ENCODE peak calls at places on chromosome 18, in eight cellular contexts. One of them, this sample, is unnamed.

GRCh38 chr18:21740474-21740723 is 193 bp upstream of the MIB1 start:
- DNase-seq in transverse colon: peak
- DNase-seq in right lobe of liver: peak
- DNase-seq in GM13977: peak
- DNase-seq in astrocyte: peak
- DNase-seq in SK-N-SH: no peak
- DNase-seq in esophagus muscularis mucosa: no peak
- DNase-seq in D721Med: peak
- DNase-seq in this sample: no peak

GRCh38 chr18:59008302-59008974 is 131.2 kb upstream of the SEC11C start:
- DNase-seq in transverse colon: no peak
- DNase-seq in right lobe of liver: no peak
- DNase-seq in GM13977: no peak
- DNase-seq in astrocyte: peak
- DNase-seq in SK-N-SH: no peak
- DNase-seq in esophagus muscularis mucosa: no peak
- DNase-seq in D721Med: no peak
- DNase-seq in this sample: no peak

GRCh38 chr18:2908946-2909335 is 62.1 kb downstream of the EMILIN2 start:
- DNase-seq in transverse colon: no peak
- DNase-seq in right lobe of liver: no peak
- DNase-seq in GM13977: no peak
- DNase-seq in astrocyte: no peak
- DNase-seq in SK-N-SH: no peak
- DNase-seq in esophagus muscularis mucosa: no peak
- DNase-seq in D721Med: no peak
- DNase-seq in this sample: peak

GRCh38 chr18:60978338-60978737 is 354.9 kb upstream of the CDH20 start:
- DNase-seq in transverse colon: no peak
- DNase-seq in right lobe of liver: no peak
- DNase-seq in GM13977: no peak
- DNase-seq in astrocyte: peak
- DNase-seq in SK-N-SH: no peak
- DNase-seq in esophagus muscularis mucosa: no peak
- DNase-seq in D721Med: no peak
- DNase-seq in this sample: no peak

GRCh38 chr18:60292186-60292585 is 80.4 kb downstream of the MC4R start:
- DNase-seq in transverse colon: no peak
- DNase-seq in right lobe of liver: no peak
- DNase-seq in GM13977: no peak
- DNase-seq in astrocyte: no peak
- DNase-seq in SK-N-SH: no peak
- DNase-seq in esophagus muscularis mucosa: no peak
- DNase-seq in D721Med: peak
- DNase-seq in this sample: no peak

GRCh38 chr18:12281861-12282260 is 26.2 kb upstream of the TUBB6 start:
- DNase-seq in transverse colon: no peak
- DNase-seq in right lobe of liver: no peak
- DNase-seq in GM13977: no peak
- DNase-seq in astrocyte: no peak
- DNase-seq in SK-N-SH: no peak
- DNase-seq in esophagus muscularis mucosa: no peak
- DNase-seq in D721Med: no peak
- DNase-seq in this sample: no peak

GRCh38 chr18:6435731-6436130 is 21.0 kb upstream of the L3MBTL4 start:
- DNase-seq in transverse colon: no peak
- DNase-seq in right lobe of liver: no peak
- DNase-seq in GM13977: no peak
- DNase-seq in astrocyte: no peak
- DNase-seq in SK-N-SH: no peak
- DNase-seq in esophagus muscularis mucosa: no peak
- DNase-seq in D721Med: no peak
- DNase-seq in this sample: no peak

GRCh38 chr18:56709463-56709862 is 58.3 kb downstream of the WDR7 start:
- DNase-seq in transverse colon: no peak
- DNase-seq in right lobe of liver: no peak
- DNase-seq in GM13977: peak
- DNase-seq in astrocyte: peak
- DNase-seq in SK-N-SH: peak
- DNase-seq in esophagus muscularis mucosa: no peak
- DNase-seq in D721Med: no peak
- DNase-seq in this sample: no peak

GRCh38 chr18:44927127-44927849 is 246.6 kb downstream of the SETBP1 start:
- DNase-seq in transverse colon: no peak
- DNase-seq in right lobe of liver: no peak
- DNase-seq in GM13977: no peak
- DNase-seq in astrocyte: no peak
- DNase-seq in SK-N-SH: no peak
- DNase-seq in esophagus muscularis mucosa: peak
- DNase-seq in D721Med: no peak
- DNase-seq in this sample: no peak

GRCh38 chr18:50653402-50654093 is 93.7 kb downstream of the MAPK4 start:
- DNase-seq in transverse colon: no peak
- DNase-seq in right lobe of liver: peak
- DNase-seq in GM13977: no peak
- DNase-seq in astrocyte: no peak
- DNase-seq in SK-N-SH: no peak
- DNase-seq in esophagus muscularis mucosa: no peak
- DNase-seq in D721Med: no peak
- DNase-seq in this sample: no peak

GRCh38 chr18:69172046-69172445 is 228.6 kb upstream of the DOK6 start:
- DNase-seq in transverse colon: no peak
- DNase-seq in right lobe of liver: no peak
- DNase-seq in GM13977: no peak
- DNase-seq in astrocyte: no peak
- DNase-seq in SK-N-SH: no peak
- DNase-seq in esophagus muscularis mucosa: no peak
- DNase-seq in D721Med: no peak
- DNase-seq in this sample: no peak

GRCh38 chr18:3603460-3604259 is 153.7 kb downstream of the TGIF1 start:
- DNase-seq in transverse colon: no peak
- DNase-seq in right lobe of liver: no peak
- DNase-seq in GM13977: no peak
- DNase-seq in astrocyte: peak
- DNase-seq in SK-N-SH: no peak
- DNase-seq in esophagus muscularis mucosa: no peak
- DNase-seq in D721Med: no peak
- DNase-seq in this sample: peak

GRCh38 chr18:70431203-70431624 is 142.4 kb downstream of the SOCS6 start:
- DNase-seq in transverse colon: no peak
- DNase-seq in right lobe of liver: no peak
- DNase-seq in GM13977: no peak
- DNase-seq in astrocyte: peak
- DNase-seq in SK-N-SH: no peak
- DNase-seq in esophagus muscularis mucosa: no peak
- DNase-seq in D721Med: no peak
- DNase-seq in this sample: no peak

GRCh38 chr18:24173997-24174396 is 35.1 kb downstream of the CABYR start:
- DNase-seq in transverse colon: no peak
- DNase-seq in right lobe of liver: no peak
- DNase-seq in GM13977: no peak
- DNase-seq in astrocyte: no peak
- DNase-seq in SK-N-SH: no peak
- DNase-seq in esophagus muscularis mucosa: no peak
- DNase-seq in D721Med: no peak
- DNase-seq in this sample: no peak

GRCh38 chr18:24181806-24182205 is 42.9 kb downstream of the CABYR start:
- DNase-seq in transverse colon: no peak
- DNase-seq in right lobe of liver: no peak
- DNase-seq in GM13977: no peak
- DNase-seq in astrocyte: peak
- DNase-seq in SK-N-SH: no peak
- DNase-seq in esophagus muscularis mucosa: no peak
- DNase-seq in D721Med: no peak
- DNase-seq in this sample: no peak

GRCh38 chr18:24177499-24178133 is 38.8 kb downstream of the CABYR start:
- DNase-seq in transverse colon: no peak
- DNase-seq in right lobe of liver: no peak
- DNase-seq in GM13977: no peak
- DNase-seq in astrocyte: no peak
- DNase-seq in SK-N-SH: no peak
- DNase-seq in esophagus muscularis mucosa: no peak
- DNase-seq in D721Med: no peak
- DNase-seq in this sample: no peak

GRCh38 chr18:24180048-24180447 is 41.2 kb downstream of the CABYR start:
- DNase-seq in transverse colon: no peak
- DNase-seq in right lobe of liver: no peak
- DNase-seq in GM13977: no peak
- DNase-seq in astrocyte: no peak
- DNase-seq in SK-N-SH: no peak
- DNase-seq in esophagus muscularis mucosa: no peak
- DNase-seq in D721Med: no peak
- DNase-seq in this sample: no peak

GRCh38 chr18:24176727-24177416 is 38.0 kb downstream of the CABYR start:
- DNase-seq in transverse colon: peak
- DNase-seq in right lobe of liver: peak
- DNase-seq in GM13977: peak
- DNase-seq in astrocyte: no peak
- DNase-seq in SK-N-SH: peak
- DNase-seq in esophagus muscularis mucosa: no peak
- DNase-seq in D721Med: peak
- DNase-seq in this sample: no peak
- TF ChIP-seq CTCF in transverse colon: peak
- TF ChIP-seq CTCF in right lobe of liver: peak
- TF ChIP-seq CTCF in GM13977: peak
- TF ChIP-seq CTCF in astrocyte: peak
- TF ChIP-seq CTCF in SK-N-SH: peak
- TF ChIP-seq CTCF in esophagus muscularis mucosa: peak
- TF ChIP-seq CTCF in D721Med: peak
- TF ChIP-seq CTCF in this sample: peak

GRCh38 chr18:77059294-77059916 is 73.2 kb downstream of the MBP start:
- DNase-seq in transverse colon: no peak
- DNase-seq in right lobe of liver: no peak
- DNase-seq in GM13977: peak
- DNase-seq in astrocyte: no peak
- DNase-seq in SK-N-SH: peak
- DNase-seq in esophagus muscularis mucosa: no peak
- DNase-seq in D721Med: peak
- DNase-seq in this sample: no peak

GRCh38 chr18:77063256-77063655 is 69.3 kb downstream of the MBP start:
- DNase-seq in transverse colon: peak
- DNase-seq in right lobe of liver: no peak
- DNase-seq in GM13977: peak
- DNase-seq in astrocyte: peak
- DNase-seq in SK-N-SH: no peak
- DNase-seq in esophagus muscularis mucosa: no peak
- DNase-seq in D721Med: no peak
- DNase-seq in this sample: no peak

GRCh38 chr18:77062518-77063003 is 70.0 kb downstream of the MBP start:
- DNase-seq in transverse colon: no peak
- DNase-seq in right lobe of liver: no peak
- DNase-seq in GM13977: peak
- DNase-seq in astrocyte: peak
- DNase-seq in SK-N-SH: no peak
- DNase-seq in esophagus muscularis mucosa: no peak
- DNase-seq in D721Med: no peak
- DNase-seq in this sample: no peak

GRCh38 chr18:77061291-77061945 is 71.2 kb downstream of the MBP start:
- DNase-seq in transverse colon: no peak
- DNase-seq in right lobe of liver: no peak
- DNase-seq in GM13977: no peak
- DNase-seq in astrocyte: no peak
- DNase-seq in SK-N-SH: no peak
- DNase-seq in esophagus muscularis mucosa: no peak
- DNase-seq in D721Med: no peak
- DNase-seq in this sample: no peak

DNA sequence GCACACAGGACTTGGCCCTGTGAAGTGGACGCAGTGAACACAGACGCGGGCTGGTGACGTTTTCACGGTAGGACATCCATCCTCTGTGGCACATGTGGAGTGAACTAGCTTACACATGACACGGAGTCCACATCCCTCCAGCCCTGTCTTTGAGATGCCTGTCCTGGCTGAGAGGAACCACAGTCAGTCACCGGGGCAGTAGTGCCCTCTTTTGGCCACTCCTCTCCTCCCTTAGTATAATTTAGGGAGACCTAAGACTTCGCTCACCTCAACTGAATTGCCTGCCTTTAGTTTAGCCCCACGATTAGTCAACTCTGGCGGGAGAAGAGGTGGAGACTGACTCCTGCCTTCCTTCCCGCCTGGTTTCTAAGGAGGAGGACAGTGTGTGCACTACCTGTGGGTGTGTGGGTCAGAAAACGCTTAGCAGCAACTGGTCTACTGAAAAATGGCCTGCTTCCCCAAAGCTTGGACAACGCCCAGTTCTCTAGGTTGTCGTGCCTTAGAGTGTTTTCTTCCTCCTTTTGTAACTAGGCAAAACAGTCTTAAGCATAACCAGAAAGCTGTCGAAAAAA is 70.6 kb downstream of the MBP start:
- DNase-seq in transverse colon: no peak
- DNase-seq in right lobe of liver: no peak
- DNase-seq in GM13977: peak
- DNase-seq in astrocyte: no peak
- DNase-seq in SK-N-SH: no peak
- DNase-seq in esophagus muscularis mucosa: no peak
- DNase-seq in D721Med: no peak
- DNase-seq in this sample: no peak
- TF ChIP-seq CTCF in transverse colon: no peak
- TF ChIP-seq CTCF in right lobe of liver: peak
- TF ChIP-seq CTCF in GM13977: no peak
- TF ChIP-seq CTCF in astrocyte: no peak
- TF ChIP-seq CTCF in SK-N-SH: no peak
- TF ChIP-seq CTCF in esophagus muscularis mucosa: no peak
- TF ChIP-seq CTCF in D721Med: no peak
- TF ChIP-seq CTCF in this sample: peak

DNA sequence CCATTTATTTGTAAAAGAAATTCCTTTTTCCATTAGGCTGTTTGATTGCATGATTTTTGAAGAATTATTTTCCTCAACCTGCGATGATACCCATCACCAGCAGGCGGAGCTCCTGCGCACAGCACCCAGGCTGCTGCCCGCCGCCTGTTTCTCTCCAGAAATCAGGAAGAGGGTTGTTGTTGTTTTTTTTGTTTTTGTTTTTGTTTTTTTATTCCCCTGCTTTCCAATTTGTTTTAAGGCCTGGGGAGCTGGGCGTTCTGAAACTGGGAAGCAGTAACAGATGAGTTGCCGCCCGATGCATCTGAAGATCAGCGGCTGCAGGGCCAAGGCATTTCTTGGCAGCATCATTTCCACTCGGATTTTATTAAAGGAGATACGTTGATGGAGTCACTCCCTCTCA is 132.1 kb downstream of the MBP start:
- DNase-seq in transverse colon: peak
- DNase-seq in right lobe of liver: peak
- DNase-seq in GM13977: peak
- DNase-seq in astrocyte: peak
- DNase-seq in SK-N-SH: peak
- DNase-seq in esophagus muscularis mucosa: no peak
- DNase-seq in D721Med: peak
- DNase-seq in this sample: no peak
- TF ChIP-seq CTCF in transverse colon: peak
- TF ChIP-seq CTCF in right lobe of liver: peak
- TF ChIP-seq CTCF in GM13977: peak
- TF ChIP-seq CTCF in astrocyte: peak
- TF ChIP-seq CTCF in SK-N-SH: peak
- TF ChIP-seq CTCF in esophagus muscularis mucosa: peak
- TF ChIP-seq CTCF in D721Med: peak
- TF ChIP-seq CTCF in this sample: peak

GRCh38 chr18:48762836-48763713 is 187.7 kb downstream of the SMAD7 start:
- DNase-seq in transverse colon: no peak
- DNase-seq in right lobe of liver: no peak
- DNase-seq in GM13977: no peak
- DNase-seq in astrocyte: no peak
- DNase-seq in SK-N-SH: no peak
- DNase-seq in esophagus muscularis mucosa: no peak
- DNase-seq in D721Med: no peak
- DNase-seq in this sample: no peak
- TF ChIP-seq CTCF in transverse colon: no peak
- TF ChIP-seq CTCF in right lobe of liver: no peak
- TF ChIP-seq CTCF in GM13977: no peak
- TF ChIP-seq CTCF in astrocyte: no peak
- TF ChIP-seq CTCF in SK-N-SH: no peak
- TF ChIP-seq CTCF in esophagus muscularis mucosa: no peak
- TF ChIP-seq CTCF in D721Med: no peak
- TF ChIP-seq CTCF in this sample: no peak